ENCODE peak calls at places on chromosome 1, in six cellular contexts. I is stimulated activated CD4-positive, alpha-beta T cell treated with anti-CD3 and anti-CD28 coated beads, TNF-alpha, amount 100 ng/mL, for 4 hours; D is occipital lobe; F is fibroblast of mammary gland; B is stimulated activated CD8-positive, alpha-beta memory T cell treated with anti-CD3 and anti-CD28 coated beads, Interleukin-4, amount 100 ng/mL, for 48 hours; U is NCI-H1092 treated with DMSO at 0.1 percent for 48 hours. L is an unnamed sample.

GRCh38 chr1:38941527-38942019 is at the start of gene RHBDL2:
- DNase-seq in I (no peak), D (no peak), F (peak; percentile 39), B (no peak), U (no peak), L (no peak)

GRCh38 chr1:109876617-109877319 is 33.9 kb upstream of the CSF1 start:
- DNase-seq in I (no peak), D (no peak), F (peak; percentile 56), B (no peak), U (no peak), L (no peak)

GRCh38 chr1:46198026-46198826 is at the start of gene POMGNT1:
- DNase-seq in I (peak; percentile 57), D (peak; percentile 60), F (peak; percentile 41), B (peak; percentile 81), U (no peak), L (peak; percentile 72)

GRCh38 chr1:200739499-200740290 is 1.0 kb downstream of the CAMSAP2 start:
- DNase-seq in I (no peak), D (no peak), F (peak; percentile 40), B (no peak), U (peak; percentile 37), L (no peak)

GRCh38 chr1:182299728-182300581 is 91.6 kb downstream of the GLUL start:
- DNase-seq in I (no peak), D (peak; percentile 16), F (peak; percentile 50), B (peak; percentile 26), U (no peak), L (peak; percentile 9)

GRCh38 chr1:9749361-9749760 is 74.4 kb downstream of the CLSTN1 start:
- DNase-seq in I (no peak), D (no peak), F (no peak), B (no peak), U (no peak), L (no peak)

GRCh38 chr1:30514137-30514654 is 209.2 kb downstream of the MATN1 start:
- DNase-seq in I (no peak), D (no peak), F (no peak), B (no peak), U (no peak), L (no peak)

GRCh38 chr1:181936768-181937581 is 124.5 kb downstream of the ZNF648 start:
- DNase-seq in I (no peak), D (peak; percentile 34), F (peak; percentile 20), B (peak; percentile 64), U (peak; percentile 92), L (peak; percentile 78)

GRCh38 chr1:205480349-205481278 is 23.9 kb upstream of the CDK18 start:
- DNase-seq in I (no peak), D (no peak), F (no peak), B (peak; percentile 77), U (no peak), L (no peak)

GRCh38 chr1:33736496-33736895 is 127.4 kb upstream of the HMGB4 start:
- DNase-seq in I (no peak), D (no peak), F (no peak), B (no peak), U (no peak), L (no peak)

GRCh38 chr1:197066277-197066676 is 783 bp downstream of the F13B start:
- DNase-seq in I (no peak), D (no peak), F (no peak), B (no peak), U (no peak), L (no peak)

GRCh38 chr1:203797948-203798347 is 2.5 kb downstream of the ZBED6 start:
- DNase-seq in I (no peak), D (no peak), F (no peak), B (no peak), U (no peak), L (no peak)

GRCh38 chr1:163035791-163036249 is 33.3 kb upstream of the RGS4 start:
- DNase-seq in I (no peak), D (no peak), F (peak; percentile 92), B (no peak), U (peak; percentile 26), L (no peak)

GRCh38 chr1:10033359-10033845 is 644 bp downstream of the UBE4B start:
- DNase-seq in I (no peak), D (peak; percentile 72), F (peak; percentile 42), B (peak; percentile 45), U (peak; percentile 67), L (peak; percentile 22)

GRCh38 chr1:169106921-169107672 is 607 bp downstream of the ATP1B1 start:
- DNase-seq in I (no peak), D (no peak), F (peak; percentile 46), B (no peak), U (peak; percentile 79), L (no peak)

GRCh38 chr1:211947396-211948295 is 87.7 kb downstream of the INTS7 start:
- DNase-seq in I (no peak), D (no peak), F (no peak), B (no peak), U (peak; percentile 88), L (no peak)

GRCh38 chr1:221794079-221794670 is 52.3 kb upstream of the DUSP10 start:
- DNase-seq in I (no peak), D (no peak), F (peak; percentile 42), B (no peak), U (no peak), L (no peak)

GRCh38 chr1:160428053-160428452 is 27.7 kb downstream of the VANGL2 start:
- DNase-seq in I (no peak), D (no peak), F (no peak), B (peak; percentile 18), U (no peak), L (no peak)

GRCh38 chr1:214808845-214809460 is 206.0 kb downstream of the CENPF start:
- DNase-seq in I (no peak), D (no peak), F (peak; percentile 78), B (no peak), U (no peak), L (peak; percentile 3)

GRCh38 chr1:209335090-209335692 is 248.3 kb upstream of the CAMK1G start:
- DNase-seq in I (no peak), D (no peak), F (no peak), B (peak; percentile 25), U (peak; percentile 25), L (peak; percentile 53)

GRCh38 chr1:43427941-43428340 is 25.8 kb downstream of the HYI start:
- DNase-seq in I (no peak), D (no peak), F (no peak), B (no peak), U (no peak), L (no peak)

GRCh38 chr1:101309334-101310221 is 72.8 kb downstream of the S1PR1 start:
- DNase-seq in I (peak; percentile 34), D (peak; percentile 37), F (peak; percentile 53), B (peak; percentile 79), U (peak; percentile 62), L (peak; percentile 67)

GRCh38 chr1:164667010-164667409 is 108.0 kb downstream of the PBX1 start:
- DNase-seq in I (no peak), D (no peak), F (no peak), B (no peak), U (no peak), L (no peak)

GRCh38 chr1:25914074-25914995 is 8.1 kb upstream of the STMN1 start:
- DNase-seq in I (no peak), D (no peak), F (no peak), B (no peak), U (no peak), L (no peak)

GRCh38 chr1:155410931-155411330 is 90.2 kb downstream of the RUSC1 start:
- DNase-seq in I (no peak), D (no peak), F (no peak), B (no peak), U (no peak), L (no peak)

GRCh38 chr1:196462101-196462500 is 146.1 kb downstream of the KCNT2 start:
- DNase-seq in I (no peak), D (no peak), F (peak; percentile 40), B (no peak), U (no peak), L (no peak)

GRCh38 chr1:212437179-212437798 is 4.6 kb downstream of the NENF start:
- DNase-seq in I (no peak), D (no peak), F (no peak), B (no peak), U (no peak), L (no peak)

GRCh38 chr1:226131639-226132038 is 54.9 kb downstream of the ACBD3 start:
- DNase-seq in I (no peak), D (no peak), F (no peak), B (no peak), U (no peak), L (no peak)

GRCh38 chr1:81430236-81430635 is 370.5 kb upstream of the ADGRL2 start:
- DNase-seq in I (no peak), D (no peak), F (no peak), B (no peak), U (no peak), L (no peak)

GRCh38 chr1:213569816-213570150 is 418.0 kb upstream of the PROX1 start:
- DNase-seq in I (no peak), D (no peak), F (no peak), B (no peak), U (no peak), L (no peak)

GRCh38 chr1:245715291-245715701 is 560.5 kb downstream of the KIF26B start:
- DNase-seq in I (no peak), D (no peak), F (peak; percentile 25), B (no peak), U (no peak), L (no peak)

GRCh38 chr1:154485106-154485505 is 16.9 kb upstream of the TDRD10 start:
- DNase-seq in I (no peak), D (no peak), F (no peak), B (no peak), U (no peak), L (peak; percentile 72)

GRCh38 chr1:112721966-112722524 is 6.9 kb upstream of the PPM1J start:
- DNase-seq in I (no peak), D (no peak), F (no peak), B (no peak), U (peak; percentile 12), L (no peak)

GRCh38 chr1:40948741-40949528 is 30.6 kb upstream of the CTPS1 start:
- DNase-seq in I (no peak), D (no peak), F (peak; percentile 83), B (peak; percentile 83), U (peak; percentile 70), L (peak; percentile 71)

GRCh38 chr1:229127301-229127700 is 143.6 kb upstream of the RAB4A start:
- DNase-seq in I (no peak), D (no peak), F (peak; percentile 14), B (peak; percentile 43), U (no peak), L (no peak)

GRCh38 chr1:183159960-183160359 is 26.1 kb upstream of the LAMC2 start:
- DNase-seq in I (no peak), D (no peak), F (peak; percentile 41), B (no peak), U (no peak), L (no peak)

GRCh38 chr1:203764105-203765028 is 616 bp upstream of the LAX1 start:
- DNase-seq in I (no peak), D (no peak), F (no peak), B (no peak), U (no peak), L (no peak)